ENCODE peak calls at places on chromosome 3, in four cellular contexts. A is heart right ventricle; M is effector memory CD4-positive, alpha-beta T cell; E is fibroblast of lung. D is an unnamed sample.

GRCh38 chr3:129688310-129688895 is 81.9 kb upstream of the PLXND1 start:
- DNase-seq in A (peak; percentile 59), M (no peak), E (peak; percentile 68), D (peak; percentile 88)

GRCh38 chr3:9552252-9552999 is 1.2 kb downstream of the LHFPL4 start:
- DNase-seq in A (peak; percentile 23), M (no peak), E (peak; percentile 62), D (no peak)

GRCh38 chr3:128235207-128235933 is 82.1 kb downstream of the EEFSEC start:
- DNase-seq in A (no peak), M (no peak), E (no peak), D (no peak)

GRCh38 chr3:154776549-154777230 is 303.4 kb upstream of the MME start:
- DNase-seq in A (no peak), M (no peak), E (no peak), D (no peak)

GRCh38 chr3:151301787-151302186 is 14.8 kb downstream of the GPR87 start:
- DNase-seq in A (no peak), M (no peak), E (peak; percentile 87), D (no peak)

GRCh38 chr3:42746455-42747450 is 26.3 kb downstream of the CCDC13 start:
- DNase-seq in A (no peak), M (no peak), E (peak; percentile 16), D (peak; percentile 84)

GRCh38 chr3:160162440-160162839 is 62.8 kb upstream of the C3orf80 start:
- DNase-seq in A (no peak), M (no peak), E (peak; percentile 48), D (no peak)

GRCh38 chr3:131892331-131892730 is 142.5 kb downstream of the CPNE4 start:
- DNase-seq in A (no peak), M (no peak), E (no peak), D (no peak)

GRCh38 chr3:165162883-165163282 is 33.3 kb downstream of the SLITRK3 start:
- DNase-seq in A (no peak), M (no peak), E (no peak), D (no peak)

GRCh38 chr3:155026999-155027591 is 53.0 kb upstream of the MME start:
- DNase-seq in A (no peak), M (no peak), E (peak; percentile 50), D (no peak)

GRCh38 chr3:132317229-132317948 is at the start of gene ACP3:
- DNase-seq in A (peak; percentile 34), M (no peak), E (peak; percentile 90), D (no peak)

GRCh38 chr3:71489315-71489761 is 94.2 kb downstream of the FOXP1 start:
- DNase-seq in A (no peak), M (no peak), E (no peak), D (no peak)

GRCh38 chr3:112464264-112464663 is 35.0 kb downstream of the BTLA start:
- DNase-seq in A (no peak), M (no peak), E (peak; percentile 29), D (no peak)

GRCh38 chr3:72690646-72691045 is 157.6 kb downstream of the SHQ1 start:
- DNase-seq in A (no peak), M (no peak), E (no peak), D (no peak)

GRCh38 chr3:107794664-107795443 is 272.1 kb downstream of the BBX start:
- DNase-seq in A (no peak), M (no peak), E (no peak), D (no peak)

GRCh38 chr3:143352031-143352623 is 232.6 kb downstream of the CHST2 start:
- DNase-seq in A (no peak), M (no peak), E (no peak), D (no peak)

GRCh38 chr3:102757950-102758349 is 323.1 kb downstream of the ZPLD1 start:
- DNase-seq in A (no peak), M (no peak), E (no peak), D (no peak)

GRCh38 chr3:107795514-107796094 is 272.8 kb downstream of the BBX start:
- DNase-seq in A (no peak), M (no peak), E (no peak), D (no peak)

GRCh38 chr3:72548992-72549391 is 299.3 kb downstream of the SHQ1 start:
- DNase-seq in A (no peak), M (no peak), E (no peak), D (no peak)

GRCh38 chr3:169777822-169778221 is 4.6 kb downstream of the MYNN start:
- DNase-seq in A (no peak), M (no peak), E (no peak), D (no peak)
- H3K36me3 ChIP-seq in A (peaks cover 40% of the 10 kb centered on the region), M (peaks cover 47% of the 10 kb centered on the region), E (peaks cover 6% of the 10 kb centered on the region), D (peaks cover 52% of the 10 kb centered on the region)

GRCh38 chr3:137761099-137761562 is 3.0 kb upstream of the SOX14 start:
- DNase-seq in A (no peak), M (no peak), E (no peak), D (no peak)
- H3K27me3 ChIP-seq in A (peaks cover 30% of the 10 kb centered on the region), M (peaks cover 10% of the 10 kb centered on the region), E (peaks cover 35% of the 10 kb centered on the region), D (peaks cover 59% of the 10 kb centered on the region)

GRCh38 chr3:83065861-83066260 is 1304.4 kb upstream of the GBE1 start:
- DNase-seq in A (no peak), M (no peak), E (peak; percentile 76), D (no peak)

DNA sequence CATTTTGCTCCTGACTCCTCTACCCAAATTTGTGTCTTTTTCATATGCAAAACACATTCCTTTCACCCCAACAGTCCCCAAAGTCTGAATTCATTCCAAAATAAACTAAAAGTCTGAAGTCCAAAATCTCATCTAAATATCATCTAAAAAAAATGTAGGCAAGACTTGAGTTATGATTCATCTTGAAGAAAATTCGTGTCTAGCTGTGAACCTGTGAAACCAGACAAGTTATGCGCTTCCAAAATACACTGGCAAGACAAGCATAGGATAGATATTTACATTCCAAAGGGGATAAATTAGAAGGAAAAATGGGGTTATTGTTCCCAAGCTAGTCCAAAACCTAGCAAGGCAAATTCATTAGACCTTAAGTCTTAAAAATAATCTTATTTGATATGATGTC is 1302.0 kb upstream of the GBE1 start:
- DNase-seq in A (no peak), M (no peak), E (peak; percentile 65), D (no peak)
- H3K9me3 ChIP-seq in A (no peaks in the 10 kb centered on the region), M (no peaks in the 10 kb centered on the region), E (no peaks in the 10 kb centered on the region), D (no peaks in the 10 kb centered on the region)

GRCh38 chr3:3666664-3667063 is 132.6 kb upstream of the LRRN1 start:
- DNase-seq in A (no peak), M (no peak), E (peak; percentile 43), D (no peak)
- H3K36me3 ChIP-seq in A (no peaks in the 10 kb centered on the region), M (no peaks in the 10 kb centered on the region), E (no peaks in the 10 kb centered on the region), D (no peaks in the 10 kb centered on the region)

DNA sequence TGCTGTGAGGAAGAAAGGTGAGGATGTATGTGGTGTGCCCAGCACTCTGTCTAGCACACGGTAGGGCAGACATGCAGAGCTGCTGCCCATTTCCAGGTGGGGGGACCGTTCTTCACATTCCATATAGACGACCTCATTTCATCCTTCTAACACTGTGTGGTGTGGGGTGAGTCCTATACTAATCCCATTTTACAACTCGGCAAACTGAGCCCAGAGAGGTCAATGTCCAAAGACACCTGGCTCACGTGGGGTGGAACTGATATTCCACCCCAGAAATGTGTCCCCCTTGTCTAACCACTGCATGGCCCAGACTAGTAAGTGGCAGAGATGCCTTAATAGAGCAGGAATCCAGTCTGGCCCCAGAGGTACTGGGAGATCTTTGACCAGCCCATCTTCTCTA is 119.2 kb downstream of the FBLN2 start:
- DNase-seq in A (no peak), M (no peak), E (no peak), D (no peak)
- H3K27me3 ChIP-seq in A (no peaks in the 10 kb centered on the region), M (peaks cover 3% of the 10 kb centered on the region), E (no peaks in the 10 kb centered on the region), D (no peaks in the 10 kb centered on the region)

GRCh38 chr3:110389005-110389404 is 682.6 kb upstream of the NECTIN3 start:
- DNase-seq in A (no peak), M (no peak), E (no peak), D (no peak)

GRCh38 chr3:110378481-110378880 is 693.1 kb upstream of the NECTIN3 start:
- DNase-seq in A (no peak), M (no peak), E (peak; percentile 5), D (no peak)

GRCh38 chr3:110384601-110385000 is 687.0 kb upstream of the NECTIN3 start:
- DNase-seq in A (no peak), M (no peak), E (peak; percentile 61), D (no peak)

GRCh38 chr3:110381992-110382391 is 689.6 kb upstream of the NECTIN3 start:
- DNase-seq in A (no peak), M (no peak), E (no peak), D (no peak)

DNA sequence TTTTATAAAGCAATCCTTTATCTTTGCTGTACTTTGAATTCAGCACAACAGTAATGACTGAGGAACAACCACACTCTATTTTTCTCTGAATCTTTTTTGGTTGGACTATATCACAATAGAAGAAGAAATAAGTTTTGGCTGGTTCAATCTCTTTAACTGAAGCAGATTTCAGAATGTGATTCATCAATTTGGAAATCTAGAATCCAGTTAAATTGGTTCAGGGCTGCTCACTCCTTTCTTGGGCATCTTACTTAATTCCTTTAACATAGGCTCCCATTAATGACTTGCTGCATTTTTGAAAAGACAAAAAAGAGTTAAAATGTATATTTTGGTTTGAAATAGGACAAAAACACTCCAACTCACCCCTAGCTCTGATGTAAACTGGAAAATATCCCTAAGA is 688.3 kb upstream of the NECTIN3 start:
- DNase-seq in A (no peak), M (no peak), E (no peak), D (no peak)
- H3K9me3 ChIP-seq in A (no peaks in the 10 kb centered on the region), M (no peaks in the 10 kb centered on the region), E (no peaks in the 10 kb centered on the region), D (no peaks in the 10 kb centered on the region)

GRCh38 chr3:114299421-114299820 is 5.6 kb downstream of the TIGIT start:
- DNase-seq in A (no peak), M (no peak), E (no peak), D (no peak)

GRCh38 chr3:114294940-114295480 is 1.2 kb downstream of the TIGIT start:
- DNase-seq in A (no peak), M (no peak), E (no peak), D (no peak)

GRCh38 chr3:114299925-114300624 is 6.2 kb downstream of the TIGIT start:
- DNase-seq in A (no peak), M (no peak), E (no peak), D (no peak)
- H3K36me3 ChIP-seq in A (no peaks in the 10 kb centered on the region), M (no peaks in the 10 kb centered on the region), E (no peaks in the 10 kb centered on the region), D (no peaks in the 10 kb centered on the region)